ENCODE peak calls at places on chromosomes 16 and 17, in six cellular contexts. I is PC-9, D is Karpas-422, C is OCI-LY7, Z is A549, F is stomach. X is an unnamed sample.

GRCh38 chr16:379961-380836 is 1.6 kb downstream of the PGAP6 start:
- DNase-seq in D (no peak), I (no peak), F (no peak), C (no peak), Z (no peak), X (no peak)

GRCh38 chr16:74700206-74701040 is at the start of gene MLKL:
- DNase-seq in I (peak), D (peak), F (peak), Z (peak), C (peak), X (peak)

GRCh38 chr16:14576069-14576468 is 54.0 kb downstream of the PARN start:
- DNase-seq in Z (no peak), C (no peak), D (no peak), I (no peak), F (no peak), X (no peak)

GRCh38 chr16:12553191-12553590 is 250.5 kb downstream of the CPPED1 start:
- DNase-seq in Z (no peak), I (no peak), D (no peak), F (no peak), C (peak), X (no peak)

GRCh38 chr17:31654936-31655335 is 204.1 kb downstream of the COPRS start:
- DNase-seq in C (no peak), F (no peak), Z (no peak), D (no peak), I (peak), X (no peak)

GRCh38 chr17:49269356-49269755 is 38.8 kb upstream of the PHOSPHO1 start:
- DNase-seq in C (no peak), F (no peak), I (no peak), D (no peak), Z (no peak), X (no peak)

GRCh38 chr17:48181653-48182052 is 74.1 kb downstream of the SNX11 start:
- DNase-seq in Z (peak), I (no peak), D (no peak), C (no peak), F (no peak), X (peak)

GRCh38 chr16:84905965-84906460 is 86.2 kb downstream of the CRISPLD2 start:
- DNase-seq in I (no peak), C (no peak), D (no peak), Z (no peak), F (no peak), X (no peak)

GRCh38 chr16:86229283-86229682 is 281.0 kb upstream of the FOXF1 start:
- DNase-seq in C (no peak), I (no peak), Z (no peak), D (no peak), F (no peak), X (no peak)

GRCh38 chr16:56532714-56533113 is 12.9 kb upstream of the BBS2 start:
- DNase-seq in Z (no peak), C (no peak), I (no peak), F (no peak), D (no peak), X (no peak)

GRCh38 chr16:70662991-70663523 is 16.7 kb downstream of the IL34 start:
- DNase-seq in Z (no peak), I (no peak), D (no peak), C (no peak), F (no peak), X (no peak)

GRCh38 chr16:89217138-89217387 is 440 bp upstream of the ZNF778 start:
- DNase-seq in D (no peak), Z (no peak), C (no peak), F (no peak), I (no peak), X (no peak)

GRCh38 chr17:29113334-29113733 is 66.9 kb downstream of the MYO18A start:
- DNase-seq in C (peak), D (peak), F (no peak), I (no peak), Z (no peak), X (no peak)

GRCh38 chr17:59311051-59311468 is 20.4 kb upstream of the YPEL2 start:
- DNase-seq in C (peak), D (peak), F (peak), Z (peak), I (peak), X (peak)

GRCh38 chr16:70465999-70466811 is 11.8 kb downstream of the FCSK start:
- DNase-seq in D (no peak), C (no peak), I (no peak), F (no peak), Z (no peak), X (no peak)

GRCh38 chr17:45345554-45346254 is 28.9 kb upstream of the MAP3K14 start:
- DNase-seq in F (no peak), Z (peak), D (no peak), I (no peak), C (no peak), X (peak)

GRCh38 chr17:16939606-16940115 is 32.3 kb downstream of the TNFRSF13B start:
- DNase-seq in Z (no peak), I (no peak), C (no peak), D (no peak), F (peak), X (no peak)

GRCh38 chr17:8210761-8211458 is 535 bp upstream of the AURKB start:
- DNase-seq in F (no peak), I (no peak), Z (no peak), C (no peak), D (peak), X (peak)

GRCh38 chr17:75619506-75620431 is 13.5 kb upstream of the SMIM5 start:
- DNase-seq in Z (peak), C (peak), D (no peak), I (no peak), F (no peak), X (peak)

GRCh38 chr16:66706506-66706880 is 9.9 kb upstream of the CMTM4 start:
- DNase-seq in C (no peak), I (no peak), D (no peak), F (no peak), Z (no peak), X (no peak)

GRCh38 chr16:65375651-65376050 is 253.8 kb upstream of the CDH11 start:
- DNase-seq in I (no peak), D (no peak), F (no peak), Z (no peak), C (no peak), X (peak)

GRCh38 chr16:6947291-6947690 is 385.4 kb upstream of the RBFOX1 start:
- DNase-seq in F (no peak), D (no peak), Z (no peak), I (no peak), C (no peak), X (no peak)

GRCh38 chr17:38579934-38580333 is 25.8 kb downstream of the SRCIN1 start:
- DNase-seq in C (no peak), F (peak), D (peak), I (no peak), Z (peak), X (peak)

GRCh38 chr17:56009795-56010715 is 143.2 kb upstream of the ANKFN1 start:
- DNase-seq in C (no peak), D (no peak), I (no peak), Z (no peak), F (no peak), X (no peak)

GRCh38 chr16:83742520-83742919 is 65.3 kb upstream of the HSBP1 start:
- DNase-seq in D (no peak), I (no peak), C (no peak), F (no peak), Z (no peak), X (no peak)

GRCh38 chr17:17782425-17783120 is 54.2 kb downstream of the SREBF1 start:
- DNase-seq in D (peak), F (peak), Z (no peak), C (peak), I (no peak), X (no peak)

GRCh38 chr16:66366433-66367299 is at the start of gene CDH5:
- DNase-seq in Z (no peak), D (no peak), I (no peak), F (no peak), C (no peak), X (peak)

GRCh38 chr16:8712589-8713361 is 38.4 kb downstream of the ABAT start:
- DNase-seq in Z (no peak), D (no peak), F (no peak), C (no peak), I (no peak), X (no peak)

GRCh38 chr17:8029121-8029520 is 9.7 kb upstream of the ALOX15B start:
- DNase-seq in F (no peak), C (no peak), I (peak), D (no peak), Z (no peak), X (peak)

GRCh38 chr17:29578626-29579485 is 10.4 kb downstream of the TP53I13 start:
- DNase-seq in I (no peak), C (no peak), D (no peak), Z (no peak), F (no peak), X (no peak)

GRCh38 chr16:66355526-66355925 is 11.0 kb upstream of the CDH5 start:
- DNase-seq in I (no peak), C (no peak), Z (no peak), F (no peak), D (no peak), X (no peak)

GRCh38 chr17:73879987-73880386 is 235.7 kb upstream of the SDK2 start:
- DNase-seq in I (no peak), Z (no peak), C (no peak), F (no peak), D (no peak), X (no peak)

GRCh38 chr16:88842308-88842756 is 14.4 kb downstream of the GALNS start:
- DNase-seq in C (no peak), D (no peak), F (no peak), I (no peak), Z (no peak), X (no peak)

GRCh38 chr17:13704333-13704732 is 102.6 kb upstream of the HS3ST3A1 start:
- DNase-seq in C (no peak), F (no peak), Z (no peak), I (no peak), D (no peak), X (peak)

GRCh38 chr16:65069766-65070165 is 52.1 kb downstream of the CDH11 start:
- DNase-seq in F (no peak), C (no peak), Z (no peak), D (no peak), I (no peak), X (peak)

GRCh38 chr17:50064253-50064991 is 8.5 kb downstream of the ITGA3 start:
- DNase-seq in D (no peak), Z (peak), I (peak), F (no peak), C (no peak), X (peak)

GRCh38 chr17:33292184-33292980 is 713 bp downstream of the ASIC2 start:
- DNase-seq in Z (peak), I (no peak), D (no peak), C (no peak), F (no peak), X (peak)

GRCh38 chr16:65698943-65699342 is 577.1 kb upstream of the CDH11 start:
- DNase-seq in Z (no peak), D (no peak), C (no peak), F (no peak), I (no peak), X (peak)

GRCh38 chr16:17557480-17557879 is 86.7 kb upstream of the XYLT1 start:
- DNase-seq in Z (no peak), F (no peak), I (no peak), C (no peak), D (no peak), X (no peak)

GRCh38 chr16:17548825-17549224 is 78.1 kb upstream of the XYLT1 start:
- DNase-seq in I (no peak), F (no peak), D (no peak), C (no peak), Z (no peak), X (no peak)

GRCh38 chr16:17556276-17557052 is 85.7 kb upstream of the XYLT1 start:
- DNase-seq in C (peak), F (no peak), I (peak), Z (peak), D (peak), X (peak)

GRCh38 chr16:17555176-17555575 is 84.4 kb upstream of the XYLT1 start:
- DNase-seq in D (no peak), C (no peak), Z (no peak), I (no peak), F (no peak), X (peak)

GRCh38 chr16:17552351-17552750 is 81.6 kb upstream of the XYLT1 start:
- DNase-seq in F (no peak), D (no peak), C (no peak), I (no peak), Z (no peak), X (no peak)
- H3K4me3 ChIP-seq in F (no peak), D (no peak), C (no peak), I (no peak), Z (no peak), X (no peak)

DNA sequence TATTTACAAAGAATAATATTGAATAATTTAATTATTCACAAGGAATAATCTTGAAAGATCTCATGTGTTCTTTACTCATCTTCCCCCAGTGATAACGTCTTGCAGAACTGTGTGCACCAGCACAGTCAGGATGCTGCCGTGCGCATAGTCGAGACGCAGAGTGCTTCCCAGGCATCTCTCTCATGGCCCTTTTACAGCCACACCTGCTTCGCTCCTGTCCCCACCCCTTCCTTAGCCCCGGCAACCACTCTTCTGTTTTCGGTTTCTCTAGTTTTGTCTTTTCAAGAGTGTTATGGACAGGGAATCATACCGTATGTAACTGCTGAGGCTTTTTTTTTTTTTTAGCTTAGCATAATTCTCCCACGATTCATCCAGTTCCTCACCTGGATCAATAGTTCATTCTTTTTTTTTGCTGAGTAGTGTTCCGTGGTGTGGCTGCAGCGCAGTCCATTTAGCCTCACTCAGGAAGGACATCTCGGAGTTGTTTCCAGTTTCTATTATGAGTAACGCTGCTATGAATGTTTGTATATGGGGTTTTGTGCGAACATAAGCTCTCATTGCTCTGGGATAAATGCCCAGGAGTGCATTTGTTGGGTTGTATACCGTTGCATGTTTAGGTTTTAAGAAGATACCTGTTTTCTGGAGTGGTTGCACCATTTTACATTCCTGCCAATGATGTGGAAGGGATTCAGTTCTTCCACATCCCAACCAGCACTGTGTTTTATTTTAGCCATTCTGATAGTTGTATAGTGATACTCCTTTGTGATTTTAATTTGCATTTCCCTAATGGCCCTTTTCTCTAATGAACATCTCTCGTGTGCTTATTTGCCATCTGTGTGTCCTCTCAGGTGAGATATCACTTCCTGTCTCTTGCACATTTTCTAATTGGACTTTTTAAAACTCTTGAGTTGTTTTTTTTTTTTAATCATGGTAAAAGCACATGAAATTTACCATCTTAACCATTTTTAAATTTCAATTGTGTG is 47.6 kb downstream of the SEC14L1 start:
- DNase-seq in C (peak), Z (no peak), I (no peak), D (peak), F (no peak), X (no peak)
- H3K4me3 ChIP-seq in C (peak), Z (no peak), I (no peak), D (peak), F (no peak), X (no peak)

DNA sequence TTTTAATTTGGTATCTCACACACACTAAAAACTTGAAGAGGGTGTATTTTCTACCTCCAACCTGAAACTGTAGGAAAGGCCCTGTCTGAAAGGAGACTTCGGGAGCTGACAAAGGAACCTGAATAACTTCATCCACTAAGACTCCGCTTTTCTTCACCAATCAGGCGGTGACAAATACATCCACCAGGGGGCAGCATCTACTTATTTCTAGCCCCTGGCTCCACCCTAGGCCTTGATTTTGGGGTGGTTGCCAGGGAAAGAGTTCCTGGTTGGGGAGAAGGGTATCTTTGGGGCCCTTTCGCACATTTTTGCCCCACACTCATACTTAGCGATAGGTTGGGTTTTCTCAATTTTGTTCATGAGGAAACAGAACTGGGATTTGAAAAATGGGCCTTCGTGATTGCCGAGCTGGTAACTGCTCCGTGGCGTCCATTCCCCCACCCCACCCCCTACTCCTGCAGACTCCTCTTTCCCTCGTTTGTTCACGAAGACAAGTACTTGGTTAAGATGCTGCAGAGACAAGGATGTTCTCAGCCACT is 4.8 kb upstream of the ARL4D start:
- DNase-seq in C (peak), F (peak), I (peak), Z (peak), D (peak), X (peak)
- H3K4me3 ChIP-seq in C (no peak), F (no peak), I (no peak), Z (no peak), D (no peak), X (no peak)

GRCh38 chr16:51144203-51144602 is 6.9 kb downstream of the SALL1 start:
- DNase-seq in C (no peak), D (no peak), Z (no peak), I (no peak), F (no peak), X (no peak)
- H3K4me3 ChIP-seq in C (no peak), D (no peak), Z (no peak), I (no peak), F (no peak), X (no peak)

GRCh38 chr17:41544935-41545334 is 16.8 kb upstream of the KRT19 start:
- DNase-seq in I (no peak), C (no peak), Z (no peak), D (no peak), F (no peak), X (no peak)
- H3K4me3 ChIP-seq in I (no peak), C (no peak), Z (no peak), D (no peak), F (no peak), X (no peak)

DNA sequence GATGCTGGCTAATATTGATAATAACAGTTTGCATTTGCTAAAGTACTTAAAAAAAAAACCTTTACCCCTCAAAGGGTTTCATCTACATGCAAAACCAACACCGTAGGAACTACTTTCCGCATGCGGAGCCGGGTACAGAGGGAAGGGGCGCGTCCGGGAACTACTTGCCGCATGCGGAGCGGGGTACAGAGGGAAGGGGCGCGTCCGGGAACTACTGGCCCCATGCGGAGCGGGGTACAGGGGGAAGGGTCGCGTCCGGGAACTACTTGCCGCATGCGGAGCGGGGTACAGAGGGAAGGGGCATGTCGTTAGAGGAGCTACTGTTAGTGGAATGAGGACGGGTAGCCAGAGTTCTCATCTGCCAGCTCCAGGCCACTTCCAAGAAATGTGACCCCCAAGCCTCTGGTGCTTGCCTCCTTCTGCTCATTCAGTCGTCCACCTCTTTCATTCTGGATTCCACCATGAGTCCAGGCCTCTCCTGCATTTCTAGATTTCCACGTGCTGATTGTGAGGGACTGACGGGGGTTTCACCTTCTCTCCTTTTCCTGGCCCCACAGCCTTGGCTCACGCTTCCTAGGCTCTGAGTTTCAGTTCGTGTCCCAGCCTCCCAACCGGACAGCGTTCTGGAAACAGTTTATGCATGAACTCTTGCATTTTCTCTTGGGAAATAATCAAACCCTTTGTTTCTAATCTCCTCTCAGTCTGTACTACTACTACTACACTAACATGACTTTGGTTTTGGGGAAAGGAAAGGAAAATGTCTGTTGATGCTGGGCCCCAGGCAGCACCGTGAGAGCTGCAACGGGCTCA is 26.9 kb downstream of the MINK1 start:
- DNase-seq in C (no peak), I (no peak), F (no peak), D (no peak), Z (no peak), X (peak)
- H3K4me3 ChIP-seq in C (no peak), I (no peak), F (no peak), D (no peak), Z (no peak), X (no peak)

DNA sequence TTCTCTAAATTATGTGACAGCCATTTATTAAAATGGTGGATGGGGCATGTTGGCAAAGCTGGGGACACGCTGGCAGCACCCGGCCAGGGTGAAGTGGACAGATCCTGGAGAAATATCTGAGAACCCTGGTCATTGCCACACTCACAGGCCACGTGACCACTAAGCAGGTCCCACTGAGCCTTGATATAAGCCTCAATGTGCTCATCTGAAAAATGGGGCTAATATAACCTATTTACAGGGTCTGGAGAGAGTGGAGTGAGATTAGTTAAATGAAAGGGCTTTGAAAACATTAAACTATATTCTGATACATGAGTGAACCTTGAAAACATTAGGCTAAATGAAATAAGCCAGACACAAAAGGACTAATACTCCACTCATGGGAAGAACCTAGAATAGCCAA is 108.9 kb downstream of the RBFOX3 start:
- DNase-seq in C (no peak), Z (no peak), I (no peak), F (no peak), D (no peak), X (no peak)
- H3K4me3 ChIP-seq in C (no peak), Z (no peak), I (no peak), F (no peak), D (no peak), X (no peak)